ENCODE peak calls at places on chromosomes 16 and 17, in nine cellular contexts. M is cardiac muscle cell, Z is neural progenitor cell, S is A549, Y is astrocyte, X is thyroid gland, J is heart right ventricle, A is SJSA1, V is pancreas. W is an unnamed sample.

GRCh38 chr17:15185625-15185991 is 79.5 kb downstream of the PMP22 start:
- DNase-seq in A (no peak), V (peak; percentile 66), X (peak; percentile 45), Z (no peak), M (peak; percentile 51), Y (peak; percentile 26), J (no peak), S (no peak), W (no peak)

GRCh38 chr17:48254896-48255295 is 147.3 kb downstream of the SNX11 start:
- DNase-seq in A (peak; percentile 17), X (no peak), V (no peak), S (no peak), Z (no peak), Y (no peak), M (no peak), J (no peak), W (no peak)

GRCh38 chr17:82388223-82388921 is 16.8 kb downstream of the UTS2R start:
- DNase-seq in V (peak; percentile 75), J (no peak), Z (peak; percentile 39), M (no peak), A (no peak), Y (peak; percentile 7), X (peak; percentile 39), S (no peak), W (no peak)

GRCh38 chr16:72787519-72788268 is 260.2 kb downstream of the ZFHX3 start:
- DNase-seq in Y (peak; percentile 89), V (no peak), S (no peak), Z (peak; percentile 75), A (peak; percentile 21), M (peak; percentile 69), J (peak; percentile 53), X (peak; percentile 87), W (peak; percentile 49)

GRCh38 chr16:53055603-53056527 is 1.1 kb downstream of the CHD9 start:
- DNase-seq in V (no peak), Z (peak; percentile 47), J (no peak), M (peak; percentile 48), Y (peak; percentile 73), X (peak; percentile 27), A (peak; percentile 79), S (peak; percentile 25), W (no peak)

GRCh38 chr16:19566362-19566761 is 10.9 kb downstream of the VPS35L start:
- DNase-seq in J (no peak), Y (no peak), S (no peak), X (no peak), A (no peak), Z (no peak), V (no peak), M (no peak), W (no peak)

GRCh38 chr17:17884281-17885028 is 47.7 kb upstream of the SREBF1 start:
- DNase-seq in J (no peak), S (no peak), X (peak; percentile 53), Z (no peak), M (no peak), A (no peak), V (no peak), Y (no peak), W (no peak)

GRCh38 chr17:81533713-81534141 is 5.5 kb downstream of the FSCN2 start:
- DNase-seq in V (no peak), S (no peak), A (no peak), Y (no peak), Z (no peak), M (no peak), X (no peak), J (no peak), W (no peak)

GRCh38 chr16:88764913-88765349 is 20.1 kb downstream of the PIEZO1 start:
- DNase-seq in A (peak; percentile 48), V (peak; percentile 71), J (no peak), M (peak; percentile 52), X (peak; percentile 98), Z (no peak), S (no peak), Y (no peak), W (no peak)

GRCh38 chr17:4573682-4574081 is 10.6 kb upstream of the SMTNL2 start:
- DNase-seq in Y (no peak), V (no peak), S (peak; percentile 67), A (no peak), J (peak; percentile 58), M (no peak), Z (no peak), X (no peak), W (peak; percentile 52)

GRCh38 chr16:85475691-85476300 is 137.3 kb upstream of the GSE1 start:
- DNase-seq in X (peak; percentile 71), V (no peak), M (no peak), J (no peak), Z (no peak), A (no peak), Y (no peak), S (no peak), W (no peak)

DNA sequence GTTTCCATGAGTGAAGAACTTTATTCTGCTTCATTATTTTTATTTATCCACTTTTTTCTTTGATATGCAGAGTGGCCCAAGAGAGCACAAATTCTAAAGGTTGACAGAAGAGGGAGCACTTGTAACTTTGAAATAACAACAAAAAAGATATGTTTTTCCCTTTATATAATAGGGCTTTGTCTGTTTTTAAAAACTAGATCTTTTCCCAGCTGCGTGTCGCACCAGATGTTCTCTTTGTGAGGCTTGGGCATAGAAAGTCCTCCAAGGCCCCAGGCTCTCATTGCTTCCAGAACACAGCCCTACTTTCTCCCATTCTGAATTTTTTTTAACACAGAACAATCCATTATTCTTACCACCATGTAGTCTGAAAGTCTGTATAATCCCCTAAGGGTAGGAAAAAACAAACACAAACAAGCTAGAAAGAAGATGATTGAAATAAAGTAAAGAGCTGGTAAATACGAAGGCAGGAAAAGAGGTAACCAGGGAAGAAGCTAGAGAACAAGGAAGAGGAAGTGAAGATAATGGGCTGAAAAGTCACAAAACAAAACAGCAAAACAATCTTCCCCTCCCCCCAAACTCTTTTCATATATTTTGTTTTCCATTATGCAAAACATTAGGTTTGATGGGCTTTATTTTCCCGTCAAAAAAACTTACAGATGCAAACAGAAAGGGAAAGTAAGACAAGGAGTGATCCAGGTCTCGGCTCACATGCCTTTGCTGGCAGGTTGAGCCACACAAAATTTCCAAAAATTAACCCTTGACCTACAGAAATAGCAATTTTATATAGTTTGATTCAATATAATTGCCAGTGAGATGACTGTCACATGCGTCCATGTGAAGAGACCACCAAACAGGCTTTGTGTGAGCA is 160.3 kb downstream of the ABCA8 start:
- DNase-seq in A (peak; percentile 57), J (no peak), V (no peak), S (no peak), X (no peak), Z (no peak), M (no peak), Y (peak; percentile 16), W (no peak)
- H3K27ac ChIP-seq in A (peak overlapping the region; percentile 40), J (peak overlapping the region; percentile 89), V (peak overlapping the region; percentile 47), S (peak overlapping the region; percentile 79), X (peak overlapping the region; percentile 39), Z (no peak overlapping the region), M (no peak overlapping the region), Y (no peak overlapping the region), W (no peak overlapping the region)

DNA sequence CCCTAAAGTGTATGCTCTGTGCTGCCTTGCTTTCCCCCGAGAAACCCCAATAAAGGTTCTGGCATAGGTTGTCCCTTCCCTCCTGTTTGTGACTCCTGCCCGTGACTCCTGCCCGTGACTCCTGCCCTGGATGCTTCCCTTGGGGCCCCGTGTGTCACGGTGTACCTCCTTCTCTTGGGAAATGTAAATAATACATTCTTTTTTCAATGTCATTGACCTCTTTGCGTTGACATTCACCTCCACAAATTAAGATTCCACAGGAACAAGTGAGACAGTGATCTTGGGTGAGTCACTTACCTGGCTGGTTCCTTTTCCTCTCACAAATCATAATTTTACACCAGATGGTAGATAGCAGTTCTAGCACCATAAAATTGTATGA is 634 bp downstream of the CCL15 start:
- DNase-seq in A (no peak), V (no peak), S (no peak), M (no peak), X (no peak), Y (no peak), Z (no peak), J (no peak), W (no peak)
- H3K27ac ChIP-seq in A (no peak overlapping the region), V (no peak overlapping the region), S (no peak overlapping the region), M (no peak overlapping the region), X (no peak overlapping the region), Y (no peak overlapping the region), Z (no peak overlapping the region), J (no peak overlapping the region), W (no peak overlapping the region)

GRCh38 chr17:37092701-37093100 is 143.9 kb downstream of the AATF start:
- DNase-seq in S (no peak), J (no peak), V (no peak), X (no peak), Y (no peak), A (no peak), M (no peak), Z (no peak), W (no peak)
- H3K27ac ChIP-seq in S (no peak overlapping the region), J (no peak overlapping the region), V (no peak overlapping the region), X (no peak overlapping the region), Y (no peak overlapping the region), A (no peak overlapping the region), M (no peak overlapping the region), Z (no peak overlapping the region), W (no peak overlapping the region)

GRCh38 chr16:5851583-5851982 is 754.0 kb upstream of the EEF2KMT start:
- DNase-seq in A (no peak), V (no peak), S (no peak), M (no peak), Z (no peak), J (no peak), Y (peak; percentile 71), X (no peak), W (no peak)
- H3K27ac ChIP-seq in A (no peak overlapping the region), V (no peak overlapping the region), S (no peak overlapping the region), M (no peak overlapping the region), Z (no peak overlapping the region), J (no peak overlapping the region), Y (no peak overlapping the region), X (no peak overlapping the region), W (no peak overlapping the region)

GRCh38 chr17:40793800-40794199 is 6.0 kb downstream of the KRT28 start:
- DNase-seq in S (no peak), J (no peak), X (peak; percentile 44), Z (no peak), M (no peak), Y (no peak), V (no peak), A (no peak), W (no peak)

GRCh38 chr17:40795019-40795667 is 4.6 kb downstream of the KRT28 start:
- DNase-seq in Y (no peak), A (no peak), S (no peak), X (no peak), J (no peak), Z (no peak), V (no peak), M (no peak), W (no peak)

GRCh38 chr17:40794466-40794865 is 5.3 kb downstream of the KRT28 start:
- DNase-seq in V (no peak), X (no peak), Y (no peak), A (no peak), S (no peak), J (no peak), M (no peak), Z (no peak), W (no peak)

GRCh38 chr17:40799859-40800258 is at the start of gene KRT28:
- DNase-seq in X (no peak), S (no peak), V (no peak), M (no peak), A (no peak), Z (no peak), Y (no peak), J (no peak), W (no peak)

GRCh38 chr17:40796846-40797245 is 2.9 kb downstream of the KRT28 start:
- DNase-seq in S (no peak), J (no peak), Z (no peak), V (no peak), X (no peak), M (no peak), Y (no peak), A (no peak), W (no peak)
- H3K27ac ChIP-seq in S (no peak overlapping the region), J (no peak overlapping the region), Z (no peak overlapping the region), V (no peak overlapping the region), X (no peak overlapping the region), M (no peak overlapping the region), Y (no peak overlapping the region), A (no peak overlapping the region), W (no peak overlapping the region)

GRCh38 chr16:75298252-75298651 is 46.8 kb upstream of the BCAR1 start:
- DNase-seq in M (no peak), V (no peak), Y (no peak), X (no peak), S (no peak), J (no peak), A (no peak), Z (no peak), W (no peak)
- H3K27ac ChIP-seq in M (no peak overlapping the region), V (no peak overlapping the region), Y (no peak overlapping the region), X (no peak overlapping the region), S (peak overlapping the region; percentile 18), J (no peak overlapping the region), A (no peak overlapping the region), Z (no peak overlapping the region), W (no peak overlapping the region)